ENCODE peak calls at places on chromosome 5, in ten cellular contexts. One of them, this sample, is unnamed.

GRCh38 chr5:177300971-177301370 is 2.5 kb downstream of the RAB24 start:
- DNase-seq in heart left ventricle: no peak
- DNase-seq in esophagus squamous epithelium: no peak
- DNase-seq in prostate gland: no peak
- DNase-seq in A549: no peak
- DNase-seq in suprapubic skin: no peak
- DNase-seq in IMR-90: no peak
- DNase-seq in NB4: no peak
- DNase-seq in transverse colon: no peak
- DNase-seq in body of pancreas: no peak
- DNase-seq in this sample: no peak

GRCh38 chr5:139272471-139273321 is 20.8 kb upstream of the MATR3 start:
- DNase-seq in heart left ventricle: no peak
- DNase-seq in esophagus squamous epithelium: no peak
- DNase-seq in prostate gland: peak; percentile 46
- DNase-seq in A549: no peak
- DNase-seq in suprapubic skin: no peak
- DNase-seq in IMR-90: peak; percentile 62
- DNase-seq in NB4: peak; percentile 91
- DNase-seq in transverse colon: peak; percentile 85
- DNase-seq in body of pancreas: no peak
- DNase-seq in this sample: no peak

GRCh38 chr5:69261034-69261433 is 26.3 kb downstream of the CDK7 start:
- DNase-seq in heart left ventricle: no peak
- DNase-seq in esophagus squamous epithelium: no peak
- DNase-seq in prostate gland: no peak
- DNase-seq in A549: no peak
- DNase-seq in suprapubic skin: no peak
- DNase-seq in IMR-90: peak; percentile 83
- DNase-seq in NB4: no peak
- DNase-seq in transverse colon: no peak
- DNase-seq in body of pancreas: no peak
- DNase-seq in this sample: no peak

GRCh38 chr5:109844148-109844547 is 154.4 kb downstream of the MAN2A1 start:
- DNase-seq in heart left ventricle: no peak
- DNase-seq in esophagus squamous epithelium: no peak
- DNase-seq in prostate gland: no peak
- DNase-seq in A549: peak; percentile 16
- DNase-seq in suprapubic skin: no peak
- DNase-seq in IMR-90: peak; percentile 28
- DNase-seq in NB4: no peak
- DNase-seq in transverse colon: no peak
- DNase-seq in body of pancreas: no peak
- DNase-seq in this sample: no peak

GRCh38 chr5:83253731-83254130 is 176.4 kb downstream of the XRCC4 start:
- DNase-seq in heart left ventricle: no peak
- DNase-seq in esophagus squamous epithelium: no peak
- DNase-seq in prostate gland: no peak
- DNase-seq in A549: no peak
- DNase-seq in suprapubic skin: no peak
- DNase-seq in IMR-90: no peak
- DNase-seq in NB4: no peak
- DNase-seq in transverse colon: no peak
- DNase-seq in body of pancreas: no peak
- DNase-seq in this sample: no peak

GRCh38 chr5:6177926-6178325 is 200.4 kb downstream of the MED10 start:
- DNase-seq in heart left ventricle: no peak
- DNase-seq in esophagus squamous epithelium: no peak
- DNase-seq in prostate gland: no peak
- DNase-seq in A549: no peak
- DNase-seq in suprapubic skin: no peak
- DNase-seq in IMR-90: no peak
- DNase-seq in NB4: no peak
- DNase-seq in transverse colon: no peak
- DNase-seq in body of pancreas: no peak
- DNase-seq in this sample: no peak

GRCh38 chr5:93930098-93930497 is 188.7 kb upstream of the POU5F2 start:
- DNase-seq in heart left ventricle: no peak
- DNase-seq in esophagus squamous epithelium: no peak
- DNase-seq in prostate gland: no peak
- DNase-seq in A549: no peak
- DNase-seq in suprapubic skin: no peak
- DNase-seq in IMR-90: no peak
- DNase-seq in NB4: peak; percentile 6
- DNase-seq in transverse colon: no peak
- DNase-seq in body of pancreas: no peak
- DNase-seq in this sample: no peak

GRCh38 chr5:78747703-78748359 is 99.3 kb upstream of the LHFPL2 start:
- DNase-seq in heart left ventricle: no peak
- DNase-seq in esophagus squamous epithelium: no peak
- DNase-seq in prostate gland: no peak
- DNase-seq in A549: no peak
- DNase-seq in suprapubic skin: no peak
- DNase-seq in IMR-90: peak; percentile 94
- DNase-seq in NB4: no peak
- DNase-seq in transverse colon: no peak
- DNase-seq in body of pancreas: no peak
- DNase-seq in this sample: no peak

GRCh38 chr5:17094830-17095229 is 122.6 kb upstream of the BASP1 start:
- DNase-seq in heart left ventricle: no peak
- DNase-seq in esophagus squamous epithelium: no peak
- DNase-seq in prostate gland: peak; percentile 19
- DNase-seq in A549: no peak
- DNase-seq in suprapubic skin: no peak
- DNase-seq in IMR-90: peak; percentile 28
- DNase-seq in NB4: no peak
- DNase-seq in transverse colon: no peak
- DNase-seq in body of pancreas: no peak
- DNase-seq in this sample: no peak

GRCh38 chr5:134463176-134463720 is 51.6 kb upstream of the CDKN2AIPNL start:
- DNase-seq in heart left ventricle: no peak
- DNase-seq in esophagus squamous epithelium: no peak
- DNase-seq in prostate gland: no peak
- DNase-seq in A549: no peak
- DNase-seq in suprapubic skin: peak; percentile 52
- DNase-seq in IMR-90: no peak
- DNase-seq in NB4: no peak
- DNase-seq in transverse colon: no peak
- DNase-seq in body of pancreas: no peak
- DNase-seq in this sample: peak; percentile 11

GRCh38 chr5:333945-334344 is 12.4 kb downstream of the AHRR start:
- DNase-seq in heart left ventricle: no peak
- DNase-seq in esophagus squamous epithelium: no peak
- DNase-seq in prostate gland: no peak
- DNase-seq in A549: no peak
- DNase-seq in suprapubic skin: no peak
- DNase-seq in IMR-90: no peak
- DNase-seq in NB4: no peak
- DNase-seq in transverse colon: no peak
- DNase-seq in body of pancreas: no peak
- DNase-seq in this sample: no peak

GRCh38 chr5:181197326-181197951 is 7.6 kb downstream of the TRIM7 start:
- DNase-seq in heart left ventricle: peak; percentile 43
- DNase-seq in esophagus squamous epithelium: no peak
- DNase-seq in prostate gland: no peak
- DNase-seq in A549: no peak
- DNase-seq in suprapubic skin: no peak
- DNase-seq in IMR-90: no peak
- DNase-seq in NB4: no peak
- DNase-seq in transverse colon: no peak
- DNase-seq in body of pancreas: no peak
- DNase-seq in this sample: no peak

GRCh38 chr5:123369371-123369968 is 53.7 kb downstream of the CEP120 start:
- DNase-seq in heart left ventricle: no peak
- DNase-seq in esophagus squamous epithelium: no peak
- DNase-seq in prostate gland: no peak
- DNase-seq in A549: no peak
- DNase-seq in suprapubic skin: no peak
- DNase-seq in IMR-90: no peak
- DNase-seq in NB4: no peak
- DNase-seq in transverse colon: no peak
- DNase-seq in body of pancreas: no peak
- DNase-seq in this sample: no peak
- TF ChIP-seq POLR2A in heart left ventricle: no peak
- TF ChIP-seq POLR2A in esophagus squamous epithelium: no peak
- TF ChIP-seq POLR2A in prostate gland: no peak
- TF ChIP-seq POLR2A in A549: no peak
- TF ChIP-seq POLR2A in suprapubic skin: no peak
- TF ChIP-seq POLR2A in IMR-90: no peak
- TF ChIP-seq POLR2A in NB4: no peak
- TF ChIP-seq POLR2A in transverse colon: no peak
- TF ChIP-seq POLR2A in body of pancreas: no peak
- TF ChIP-seq POLR2A in this sample: no peak

DNA sequence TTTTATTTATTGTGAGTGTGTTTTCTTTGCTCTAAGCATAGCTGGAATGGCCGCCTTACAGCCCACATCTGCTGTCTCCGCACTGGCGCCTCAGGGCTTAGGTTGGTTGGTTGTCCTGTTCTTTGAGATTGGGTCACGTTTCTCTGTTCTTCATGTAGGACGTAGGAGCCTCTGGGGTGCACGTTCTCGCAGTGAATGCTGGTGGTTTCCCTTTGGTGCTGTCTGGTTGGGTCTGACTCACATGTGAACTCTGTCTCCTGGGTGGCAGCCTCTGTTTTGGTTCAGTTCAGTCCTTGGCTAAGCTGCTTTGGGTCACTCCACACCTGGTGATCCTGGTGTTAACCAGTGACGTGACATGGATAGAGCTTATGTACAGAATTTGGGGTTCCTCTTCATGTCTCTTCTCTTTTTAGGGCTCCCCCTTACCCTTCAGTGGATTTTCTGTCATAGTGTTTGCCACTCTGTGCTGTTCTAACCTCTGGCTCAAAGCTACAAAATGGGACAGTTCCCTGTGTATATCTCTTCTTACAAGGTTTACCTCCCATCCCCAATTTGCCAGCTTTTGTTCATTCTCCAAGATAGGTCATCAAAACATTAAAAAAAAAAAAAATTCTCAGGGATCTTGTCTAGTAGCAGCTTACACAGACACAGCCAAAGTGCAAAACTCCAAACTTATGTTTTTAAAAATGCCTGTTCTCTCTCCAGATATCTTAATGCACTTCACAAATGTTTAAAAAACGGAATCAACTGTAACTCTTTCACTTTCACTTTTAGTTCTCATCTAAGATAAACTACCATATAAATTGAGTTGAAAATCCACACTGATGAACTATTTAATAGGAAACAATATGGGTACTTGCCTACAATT is 12.8 kb upstream of the LPCAT1 start:
- DNase-seq in heart left ventricle: peak; percentile 33
- DNase-seq in esophagus squamous epithelium: no peak
- DNase-seq in prostate gland: no peak
- DNase-seq in A549: no peak
- DNase-seq in suprapubic skin: peak; percentile 60
- DNase-seq in IMR-90: peak; percentile 20
- DNase-seq in NB4: no peak
- DNase-seq in transverse colon: peak; percentile 40
- DNase-seq in body of pancreas: no peak
- DNase-seq in this sample: peak; percentile 18
- TF ChIP-seq POLR2A in heart left ventricle: no peak
- TF ChIP-seq POLR2A in esophagus squamous epithelium: no peak
- TF ChIP-seq POLR2A in prostate gland: no peak
- TF ChIP-seq POLR2A in A549: no peak
- TF ChIP-seq POLR2A in suprapubic skin: no peak
- TF ChIP-seq POLR2A in IMR-90: no peak
- TF ChIP-seq POLR2A in NB4: no peak
- TF ChIP-seq POLR2A in transverse colon: peak; percentile 22
- TF ChIP-seq POLR2A in body of pancreas: no peak
- TF ChIP-seq POLR2A in this sample: no peak

DNA sequence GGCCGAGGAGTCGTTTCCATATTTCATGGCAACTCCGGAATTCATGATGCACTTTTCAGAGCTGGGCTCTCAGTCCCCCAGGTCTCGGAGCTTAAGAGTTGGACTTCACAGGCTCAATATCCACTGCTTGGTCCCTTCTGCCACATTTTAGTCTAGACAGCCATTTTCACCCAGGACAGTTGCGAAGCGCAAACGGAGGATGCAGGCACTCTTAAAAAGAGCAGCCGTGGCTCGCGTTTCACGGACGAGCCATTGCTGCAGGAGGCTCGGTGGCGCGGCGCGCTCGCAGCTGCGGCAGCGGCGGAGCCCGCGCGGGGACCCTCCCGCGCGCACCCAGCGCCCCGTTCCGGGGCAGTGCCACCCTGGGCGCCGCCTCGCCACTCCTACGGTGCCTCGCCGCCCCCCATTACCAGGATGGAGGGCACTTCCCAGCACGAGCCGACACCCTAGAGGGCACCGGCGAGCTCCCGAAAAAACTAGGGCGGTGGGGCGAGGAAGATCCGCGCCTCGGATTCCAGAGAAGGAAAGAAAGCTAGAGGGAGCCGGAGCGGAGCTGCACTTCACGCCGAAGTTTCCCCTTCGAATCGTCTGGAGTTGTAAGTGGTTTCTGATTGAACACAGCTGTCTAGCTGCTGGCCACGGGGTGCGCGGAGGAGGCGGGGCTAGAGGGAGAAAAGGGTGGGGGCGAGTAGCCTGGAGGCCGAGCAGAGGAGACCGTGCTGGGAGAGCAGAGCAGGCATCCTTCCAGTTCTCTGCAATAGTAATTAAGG is 140.3 kb downstream of the TSSK1B start:
- DNase-seq in heart left ventricle: peak; percentile 94
- DNase-seq in esophagus squamous epithelium: peak; percentile 13
- DNase-seq in prostate gland: peak; percentile 86
- DNase-seq in A549: peak; percentile 48
- DNase-seq in suprapubic skin: peak; percentile 93
- DNase-seq in IMR-90: peak; percentile 93
- DNase-seq in NB4: peak; percentile 40
- DNase-seq in transverse colon: peak; percentile 88
- DNase-seq in body of pancreas: peak; percentile 81
- DNase-seq in this sample: peak; percentile 94
- TF ChIP-seq POLR2A in heart left ventricle: peak; percentile 94
- TF ChIP-seq POLR2A in esophagus squamous epithelium: no peak
- TF ChIP-seq POLR2A in prostate gland: peak; percentile 89
- TF ChIP-seq POLR2A in A549: no peak
- TF ChIP-seq POLR2A in suprapubic skin: no peak
- TF ChIP-seq POLR2A in IMR-90: peak; percentile 93
- TF ChIP-seq POLR2A in NB4: no peak
- TF ChIP-seq POLR2A in transverse colon: peak; percentile 64
- TF ChIP-seq POLR2A in body of pancreas: peak; percentile 76
- TF ChIP-seq POLR2A in this sample: peak; percentile 86

DNA sequence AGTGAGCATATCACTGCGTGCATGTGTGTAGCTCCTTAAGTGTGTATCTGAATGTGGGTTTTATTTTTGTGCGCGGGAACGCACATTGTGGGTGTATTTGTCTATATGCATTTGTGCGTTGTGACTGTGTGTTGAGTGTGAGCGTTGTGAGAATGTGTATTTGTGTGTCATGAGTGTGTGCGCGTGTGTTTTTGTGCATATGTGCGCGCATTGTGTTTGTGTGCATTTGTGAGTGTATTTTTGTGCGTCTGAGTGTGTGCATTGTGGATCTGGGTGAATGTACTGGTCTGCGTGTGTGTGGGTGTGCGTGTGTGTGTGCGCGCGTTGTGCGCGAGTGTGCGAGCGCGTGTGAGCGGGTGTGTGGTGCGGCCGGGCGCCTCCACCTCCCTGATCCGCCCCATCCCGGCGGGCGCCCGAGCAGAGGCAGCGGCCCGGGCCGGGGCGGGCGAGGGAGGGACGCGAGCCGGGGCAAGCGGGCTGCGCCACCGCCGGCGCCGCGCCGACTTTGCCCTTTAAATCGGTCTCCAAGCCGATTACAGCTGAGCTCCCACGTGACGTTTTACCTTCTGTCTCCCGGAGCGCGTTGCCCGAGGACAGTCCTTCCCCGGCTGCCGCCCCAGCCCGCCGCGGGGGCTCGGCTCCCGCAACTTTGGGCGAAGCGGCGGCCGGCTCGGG is at the start of gene RASGRF2:
- DNase-seq in heart left ventricle: peak; percentile 60
- DNase-seq in esophagus squamous epithelium: no peak
- DNase-seq in prostate gland: no peak
- DNase-seq in A549: peak; percentile 22
- DNase-seq in suprapubic skin: no peak
- DNase-seq in IMR-90: peak; percentile 44
- DNase-seq in NB4: no peak
- DNase-seq in transverse colon: peak; percentile 49
- DNase-seq in body of pancreas: no peak
- DNase-seq in this sample: no peak
- TF ChIP-seq POLR2A in heart left ventricle: peak; percentile 31
- TF ChIP-seq POLR2A in esophagus squamous epithelium: no peak
- TF ChIP-seq POLR2A in prostate gland: no peak
- TF ChIP-seq POLR2A in A549: no peak
- TF ChIP-seq POLR2A in suprapubic skin: no peak
- TF ChIP-seq POLR2A in IMR-90: no peak
- TF ChIP-seq POLR2A in NB4: no peak
- TF ChIP-seq POLR2A in transverse colon: no peak
- TF ChIP-seq POLR2A in body of pancreas: no peak
- TF ChIP-seq POLR2A in this sample: no peak

This sample was measured in uterus.